ENCODE peak calls at places on chromosome 19, in eight cellular contexts. One of them, this sample, is unnamed. For H3K4me1, the result is how much of the 10 kb centered on the place peaks cover.

GRCh38 chr19:5676711-5677110 is 3.6 kb downstream of the MICOS13 start:
- DNase-seq in body of pancreas: no peak
- DNase-seq in heart right ventricle: no peak
- DNase-seq in CD8-positive, alpha-beta memory T cell: no peak
- DNase-seq in adrenal gland: no peak
- DNase-seq in fibroblast of lung: no peak
- DNase-seq in IMR-90: no peak
- DNase-seq in PC-3: no peak
- DNase-seq in this sample: no peak

GRCh38 chr19:2926341-2927031 is 18.3 kb downstream of the ZNF77 start:
- DNase-seq in body of pancreas: no peak
- DNase-seq in heart right ventricle: no peak
- DNase-seq in CD8-positive, alpha-beta memory T cell: no peak
- DNase-seq in adrenal gland: no peak
- DNase-seq in fibroblast of lung: no peak
- DNase-seq in IMR-90: no peak
- DNase-seq in PC-3: no peak
- DNase-seq in this sample: no peak

GRCh38 chr19:12838182-12838890 is at the start of gene MAST1:
- DNase-seq in body of pancreas: peak
- DNase-seq in heart right ventricle: no peak
- DNase-seq in CD8-positive, alpha-beta memory T cell: peak
- DNase-seq in adrenal gland: peak
- DNase-seq in fibroblast of lung: no peak
- DNase-seq in IMR-90: no peak
- DNase-seq in PC-3: peak
- DNase-seq in this sample: no peak

GRCh38 chr19:35063940-35064818 is 22.7 kb downstream of the HPN start:
- DNase-seq in body of pancreas: no peak
- DNase-seq in heart right ventricle: no peak
- DNase-seq in CD8-positive, alpha-beta memory T cell: no peak
- DNase-seq in adrenal gland: peak
- DNase-seq in fibroblast of lung: peak
- DNase-seq in IMR-90: peak
- DNase-seq in PC-3: peak
- DNase-seq in this sample: peak

GRCh38 chr19:23665651-23666410 is 21.2 kb downstream of the ZNF675 start:
- DNase-seq in body of pancreas: no peak
- DNase-seq in heart right ventricle: no peak
- DNase-seq in CD8-positive, alpha-beta memory T cell: no peak
- DNase-seq in adrenal gland: no peak
- DNase-seq in fibroblast of lung: no peak
- DNase-seq in IMR-90: no peak
- DNase-seq in PC-3: no peak
- DNase-seq in this sample: no peak

GRCh38 chr19:33529094-33529676 is 7.6 kb upstream of the PEPD start:
- DNase-seq in body of pancreas: no peak
- DNase-seq in heart right ventricle: no peak
- DNase-seq in CD8-positive, alpha-beta memory T cell: no peak
- DNase-seq in adrenal gland: no peak
- DNase-seq in fibroblast of lung: no peak
- DNase-seq in IMR-90: no peak
- DNase-seq in PC-3: no peak
- DNase-seq in this sample: no peak

GRCh38 chr19:48469056-48469881 is at the start of gene CYTH2:
- DNase-seq in body of pancreas: peak
- DNase-seq in heart right ventricle: peak
- DNase-seq in CD8-positive, alpha-beta memory T cell: peak
- DNase-seq in adrenal gland: peak
- DNase-seq in fibroblast of lung: peak
- DNase-seq in IMR-90: peak
- DNase-seq in PC-3: peak
- DNase-seq in this sample: peak

GRCh38 chr19:16446108-16447014 is 25.4 kb downstream of the EPS15L1 start:
- DNase-seq in body of pancreas: no peak
- DNase-seq in heart right ventricle: no peak
- DNase-seq in CD8-positive, alpha-beta memory T cell: no peak
- DNase-seq in adrenal gland: no peak
- DNase-seq in fibroblast of lung: no peak
- DNase-seq in IMR-90: peak
- DNase-seq in PC-3: no peak
- DNase-seq in this sample: no peak

GRCh38 chr19:8988204-8988603 is 22.0 kb downstream of the MUC16 start:
- DNase-seq in body of pancreas: no peak
- DNase-seq in heart right ventricle: no peak
- DNase-seq in CD8-positive, alpha-beta memory T cell: no peak
- DNase-seq in adrenal gland: no peak
- DNase-seq in fibroblast of lung: no peak
- DNase-seq in IMR-90: no peak
- DNase-seq in PC-3: peak
- DNase-seq in this sample: no peak

GRCh38 chr19:52936151-52936957 is 13.1 kb upstream of the ZNF888 start:
- DNase-seq in body of pancreas: no peak
- DNase-seq in heart right ventricle: no peak
- DNase-seq in CD8-positive, alpha-beta memory T cell: no peak
- DNase-seq in adrenal gland: no peak
- DNase-seq in fibroblast of lung: no peak
- DNase-seq in IMR-90: no peak
- DNase-seq in PC-3: no peak
- DNase-seq in this sample: no peak

GRCh38 chr19:40229484-40229883 is 3.0 kb upstream of the CCNP start:
- DNase-seq in body of pancreas: no peak
- DNase-seq in heart right ventricle: no peak
- DNase-seq in CD8-positive, alpha-beta memory T cell: no peak
- DNase-seq in adrenal gland: no peak
- DNase-seq in fibroblast of lung: peak
- DNase-seq in IMR-90: peak
- DNase-seq in PC-3: peak
- DNase-seq in this sample: no peak

GRCh38 chr19:32976223-32976805 is 4.3 kb downstream of the FAAP24 start:
- DNase-seq in body of pancreas: peak
- DNase-seq in heart right ventricle: peak
- DNase-seq in CD8-positive, alpha-beta memory T cell: peak
- DNase-seq in adrenal gland: peak
- DNase-seq in fibroblast of lung: peak
- DNase-seq in IMR-90: peak
- DNase-seq in PC-3: peak
- DNase-seq in this sample: peak

DNA sequence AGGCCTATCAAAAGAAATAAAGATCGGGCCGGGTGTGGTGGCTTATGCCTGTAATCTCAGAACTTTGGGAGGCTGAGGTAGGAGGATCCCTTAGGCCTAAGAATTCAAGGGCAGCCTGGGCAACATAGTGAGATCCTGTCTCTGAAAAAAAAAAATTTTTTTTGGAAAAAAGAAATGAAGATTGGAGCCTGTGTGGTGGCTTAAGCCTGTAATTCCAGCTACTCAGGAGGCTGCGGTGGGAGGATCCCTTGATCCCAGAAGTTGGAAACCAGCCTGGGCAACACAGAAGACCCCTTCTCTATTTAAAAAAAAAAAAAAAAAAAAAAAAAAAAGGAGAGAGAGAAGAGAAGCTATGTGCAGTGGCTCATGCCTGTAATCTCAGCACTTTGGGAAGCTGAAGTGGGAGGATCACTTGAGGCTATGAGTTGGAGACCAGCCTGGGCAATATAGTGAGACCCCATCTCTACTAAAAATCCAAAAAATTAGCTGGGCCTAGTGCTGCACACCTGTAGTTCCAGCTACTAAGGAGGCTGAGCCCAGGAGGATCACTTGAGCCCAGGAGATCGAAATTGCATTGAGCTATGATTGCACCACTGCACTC is 14.7 kb upstream of the LYPD3 start:
- DNase-seq in body of pancreas: no peak
- DNase-seq in heart right ventricle: no peak
- DNase-seq in CD8-positive, alpha-beta memory T cell: no peak
- DNase-seq in adrenal gland: no peak
- DNase-seq in fibroblast of lung: no peak
- DNase-seq in IMR-90: no peak
- DNase-seq in PC-3: no peak
- DNase-seq in this sample: no peak
- H3K4me1 ChIP-seq in body of pancreas: under half
- H3K4me1 ChIP-seq in heart right ventricle: under half
- H3K4me1 ChIP-seq in CD8-positive, alpha-beta memory T cell: under half
- H3K4me1 ChIP-seq in adrenal gland: under half
- H3K4me1 ChIP-seq in fibroblast of lung: under half
- H3K4me1 ChIP-seq in IMR-90: under half
- H3K4me1 ChIP-seq in PC-3: under half
- H3K4me1 ChIP-seq in this sample: under half

GRCh38 chr19:46977548-46977947 is 42.1 kb upstream of the NPAS1 start:
- DNase-seq in body of pancreas: no peak
- DNase-seq in heart right ventricle: no peak
- DNase-seq in CD8-positive, alpha-beta memory T cell: no peak
- DNase-seq in adrenal gland: no peak
- DNase-seq in fibroblast of lung: no peak
- DNase-seq in IMR-90: no peak
- DNase-seq in PC-3: no peak
- DNase-seq in this sample: no peak
- H3K4me1 ChIP-seq in body of pancreas: under half
- H3K4me1 ChIP-seq in heart right ventricle: under half
- H3K4me1 ChIP-seq in CD8-positive, alpha-beta memory T cell: under half
- H3K4me1 ChIP-seq in adrenal gland: half or more
- H3K4me1 ChIP-seq in fibroblast of lung: under half
- H3K4me1 ChIP-seq in IMR-90: under half
- H3K4me1 ChIP-seq in PC-3: under half
- H3K4me1 ChIP-seq in this sample: under half

DNA sequence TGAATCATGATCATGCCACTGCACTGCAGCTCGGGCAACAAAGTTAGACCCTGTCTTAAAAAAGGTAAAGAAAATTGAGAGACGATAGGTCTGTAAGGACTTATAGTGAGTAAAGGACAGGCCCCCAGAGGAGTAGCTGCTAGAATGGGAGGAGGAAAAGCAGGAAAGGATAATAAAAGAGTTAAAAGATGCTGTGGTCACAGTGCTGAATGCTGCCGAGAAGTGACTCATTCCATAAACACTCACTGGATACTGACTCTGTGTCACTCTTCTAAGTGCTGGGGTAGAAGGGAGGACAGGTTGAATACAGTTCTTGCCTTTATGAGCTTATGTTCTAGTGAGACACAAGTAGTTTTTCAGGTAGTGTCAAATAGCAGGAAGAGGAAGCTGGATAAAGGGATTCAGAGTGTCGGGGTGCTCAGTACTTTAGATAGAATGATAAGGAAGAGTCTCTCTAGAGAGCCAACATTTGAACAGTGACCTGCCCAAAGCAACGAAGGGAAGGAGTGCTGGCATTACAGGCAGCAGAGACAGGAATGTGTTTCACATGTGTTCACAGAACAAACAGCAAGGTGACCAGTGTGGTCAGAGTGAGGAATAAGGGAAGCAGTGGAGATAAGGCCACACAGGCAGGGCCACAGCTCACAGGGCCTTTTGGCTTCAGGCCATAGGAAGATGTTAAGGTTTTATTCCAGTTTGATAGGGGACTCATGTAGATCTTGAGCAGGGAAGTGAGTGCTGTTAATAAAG is 1240.5 kb downstream of the UQCRFS1 start:
- DNase-seq in body of pancreas: no peak
- DNase-seq in heart right ventricle: no peak
- DNase-seq in CD8-positive, alpha-beta memory T cell: no peak
- DNase-seq in adrenal gland: no peak
- DNase-seq in fibroblast of lung: peak
- DNase-seq in IMR-90: no peak
- DNase-seq in PC-3: peak
- DNase-seq in this sample: peak
- H3K4me1 ChIP-seq in body of pancreas: under half
- H3K4me1 ChIP-seq in heart right ventricle: under half
- H3K4me1 ChIP-seq in CD8-positive, alpha-beta memory T cell: under half
- H3K4me1 ChIP-seq in adrenal gland: under half
- H3K4me1 ChIP-seq in fibroblast of lung: under half
- H3K4me1 ChIP-seq in IMR-90: under half
- H3K4me1 ChIP-seq in PC-3: under half
- H3K4me1 ChIP-seq in this sample: under half

GRCh38 chr19:42293539-42293938 is 8.4 kb upstream of the PRR19 start:
- DNase-seq in body of pancreas: no peak
- DNase-seq in heart right ventricle: no peak
- DNase-seq in CD8-positive, alpha-beta memory T cell: no peak
- DNase-seq in adrenal gland: no peak
- DNase-seq in fibroblast of lung: no peak
- DNase-seq in IMR-90: no peak
- DNase-seq in PC-3: no peak
- DNase-seq in this sample: no peak
- H3K4me1 ChIP-seq in body of pancreas: under half
- H3K4me1 ChIP-seq in heart right ventricle: under half
- H3K4me1 ChIP-seq in CD8-positive, alpha-beta memory T cell: under half
- H3K4me1 ChIP-seq in adrenal gland: under half
- H3K4me1 ChIP-seq in fibroblast of lung: under half
- H3K4me1 ChIP-seq in IMR-90: under half
- H3K4me1 ChIP-seq in PC-3: under half
- H3K4me1 ChIP-seq in this sample: under half

GRCh38 chr19:15323496-15324235 is 8.7 kb downstream of the BRD4 start:
- DNase-seq in body of pancreas: peak
- DNase-seq in heart right ventricle: peak
- DNase-seq in CD8-positive, alpha-beta memory T cell: no peak
- DNase-seq in adrenal gland: peak
- DNase-seq in fibroblast of lung: peak
- DNase-seq in IMR-90: peak
- DNase-seq in PC-3: no peak
- DNase-seq in this sample: no peak
- H3K4me1 ChIP-seq in body of pancreas: half or more
- H3K4me1 ChIP-seq in heart right ventricle: under half
- H3K4me1 ChIP-seq in CD8-positive, alpha-beta memory T cell: half or more
- H3K4me1 ChIP-seq in adrenal gland: half or more
- H3K4me1 ChIP-seq in fibroblast of lung: half or more
- H3K4me1 ChIP-seq in IMR-90: under half
- H3K4me1 ChIP-seq in PC-3: under half
- H3K4me1 ChIP-seq in this sample: under half

GRCh38 chr19:19524053-19524452 is 4.7 kb upstream of the YJEFN3 start:
- DNase-seq in body of pancreas: no peak
- DNase-seq in heart right ventricle: no peak
- DNase-seq in CD8-positive, alpha-beta memory T cell: no peak
- DNase-seq in adrenal gland: no peak
- DNase-seq in fibroblast of lung: no peak
- DNase-seq in IMR-90: no peak
- DNase-seq in PC-3: no peak
- DNase-seq in this sample: no peak
- H3K4me1 ChIP-seq in body of pancreas: under half
- H3K4me1 ChIP-seq in heart right ventricle: under half
- H3K4me1 ChIP-seq in CD8-positive, alpha-beta memory T cell: under half
- H3K4me1 ChIP-seq in adrenal gland: under half
- H3K4me1 ChIP-seq in fibroblast of lung: under half
- H3K4me1 ChIP-seq in IMR-90: under half
- H3K4me1 ChIP-seq in PC-3: under half
- H3K4me1 ChIP-seq in this sample: under half

DNA sequence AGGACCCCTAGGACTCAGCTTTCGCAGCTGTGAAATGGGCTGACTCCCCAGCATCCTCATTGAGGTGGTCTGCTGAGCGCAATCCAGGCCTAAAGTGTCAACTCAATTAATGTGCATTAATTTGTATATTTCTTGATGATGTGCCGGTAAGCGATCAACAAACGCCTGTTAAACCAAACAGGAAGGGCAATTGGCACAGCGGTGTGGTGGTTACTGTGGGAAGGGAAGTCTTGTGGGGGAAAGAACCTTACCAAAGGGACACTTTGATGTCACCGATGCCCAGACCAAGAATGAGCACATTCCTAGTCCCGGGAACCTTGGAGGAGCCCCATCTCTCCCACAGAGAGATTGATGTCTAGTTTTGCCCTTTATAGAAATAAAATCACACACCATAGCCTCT is 1.6 kb downstream of the JAK3 start:
- DNase-seq in body of pancreas: no peak
- DNase-seq in heart right ventricle: no peak
- DNase-seq in CD8-positive, alpha-beta memory T cell: peak
- DNase-seq in adrenal gland: no peak
- DNase-seq in fibroblast of lung: no peak
- DNase-seq in IMR-90: no peak
- DNase-seq in PC-3: no peak
- DNase-seq in this sample: no peak
- H3K4me1 ChIP-seq in body of pancreas: under half
- H3K4me1 ChIP-seq in heart right ventricle: under half
- H3K4me1 ChIP-seq in CD8-positive, alpha-beta memory T cell: half or more
- H3K4me1 ChIP-seq in adrenal gland: under half
- H3K4me1 ChIP-seq in fibroblast of lung: under half
- H3K4me1 ChIP-seq in IMR-90: under half
- H3K4me1 ChIP-seq in PC-3: under half
- H3K4me1 ChIP-seq in this sample: under half

GRCh38 chr19:1354496-1355257 is 29.0 kb upstream of the NDUFS7 start:
- DNase-seq in body of pancreas: peak
- DNase-seq in heart right ventricle: peak
- DNase-seq in CD8-positive, alpha-beta memory T cell: peak
- DNase-seq in adrenal gland: peak
- DNase-seq in fibroblast of lung: peak
- DNase-seq in IMR-90: peak
- DNase-seq in PC-3: peak
- DNase-seq in this sample: peak
- H3K4me1 ChIP-seq in body of pancreas: under half
- H3K4me1 ChIP-seq in heart right ventricle: under half
- H3K4me1 ChIP-seq in CD8-positive, alpha-beta memory T cell: under half
- H3K4me1 ChIP-seq in adrenal gland: under half
- H3K4me1 ChIP-seq in fibroblast of lung: under half
- H3K4me1 ChIP-seq in IMR-90: under half
- H3K4me1 ChIP-seq in PC-3: under half
- H3K4me1 ChIP-seq in this sample: under half

This sample was measured in foreskin keratinocyte.